ENCODE peak calls at places on chromosomes 6 and 20, in nine cellular contexts. U, O, L, P, M, I, H, G and D are unnamed samples. For H3K4me1 and H3K36me3, the result is how much of the 10 kb centered on the place peaks cover.

GRCh38 chr20:18793625-18794427 is 19.8 kb upstream of the SCP2D1 start:
- DNase-seq in U (peak), O (peak), L (peak), P (peak), M (peak), I (peak), H (peak), G (peak), D (peak)

GRCh38 chr6:54541521-54541920 is 233.3 kb downstream of the TINAG start:
- DNase-seq in U (no peak), O (no peak), L (no peak), P (no peak), M (no peak), I (no peak), H (no peak), G (no peak), D (no peak)

GRCh38 chr6:498795-499231 is 107.3 kb downstream of the IRF4 start:
- DNase-seq in U (no peak), O (peak), L (no peak), P (no peak), M (no peak), I (no peak), H (no peak), G (no peak), D (no peak)

GRCh38 chr6:22526753-22527152 is 42.6 kb upstream of the HDGFL1 start:
- DNase-seq in U (no peak), O (no peak), L (no peak), P (no peak), M (no peak), I (no peak), H (no peak), G (no peak), D (no peak)

GRCh38 chr6:46201701-46202100 is 30.9 kb upstream of the ENPP5 start:
- DNase-seq in U (no peak), O (no peak), L (no peak), P (no peak), M (no peak), I (no peak), H (no peak), G (no peak), D (no peak)

GRCh38 chr6:77123527-77123926 is 339.8 kb downstream of the HTR1B start:
- DNase-seq in U (no peak), O (no peak), L (no peak), P (no peak), M (no peak), I (no peak), H (no peak), G (peak), D (no peak)

GRCh38 chr6:169520104-169520503 is 181.7 kb downstream of the WDR27 start:
- DNase-seq in U (no peak), O (no peak), L (no peak), P (no peak), M (no peak), I (no peak), H (no peak), G (no peak), D (no peak)

GRCh38 chr6:138522611-138523010 is 23.3 kb upstream of the NHSL1 start:
- DNase-seq in U (no peak), O (no peak), L (no peak), P (no peak), M (no peak), I (no peak), H (no peak), G (no peak), D (no peak)

GRCh38 chr6:111038534-111039252 is 48.6 kb upstream of the SLC16A10 start:
- DNase-seq in U (no peak), O (no peak), L (no peak), P (no peak), M (no peak), I (no peak), H (no peak), G (no peak), D (no peak)

GRCh38 chr20:37567671-37568588 is 40.3 kb upstream of the BLCAP start:
- DNase-seq in U (no peak), O (no peak), L (no peak), P (no peak), M (no peak), I (no peak), H (no peak), G (no peak), D (no peak)

GRCh38 chr6:134787261-134787871 is 162.5 kb downstream of the ALDH8A1 start:
- DNase-seq in U (no peak), O (no peak), L (no peak), P (no peak), M (no peak), I (no peak), H (no peak), G (peak), D (no peak)

GRCh38 chr6:47238456-47238995 is 71.2 kb downstream of the TNFRSF21 start:
- DNase-seq in U (no peak), O (no peak), L (no peak), P (no peak), M (no peak), I (no peak), H (no peak), G (no peak), D (no peak)

GRCh38 chr6:131510094-131510493 is 62.9 kb upstream of the ARG1 start:
- DNase-seq in U (no peak), O (peak), L (no peak), P (no peak), M (no peak), I (no peak), H (no peak), G (no peak), D (no peak)

GRCh38 chr6:13383280-13384163 is 55.2 kb upstream of the TBC1D7 start:
- DNase-seq in U (no peak), O (no peak), L (no peak), P (no peak), M (no peak), I (no peak), H (no peak), G (peak), D (no peak)

GRCh38 chr20:63830821-63831593 is at the start of gene ZBTB46:
- DNase-seq in U (peak), O (peak), L (peak), P (no peak), M (no peak), I (peak), H (no peak), G (no peak), D (peak)

GRCh38 chr6:56437171-56437900 is 190.0 kb upstream of the COL21A1 start:
- DNase-seq in U (no peak), O (no peak), L (no peak), P (no peak), M (no peak), I (no peak), H (no peak), G (peak), D (no peak)

GRCh38 chr6:165998072-165998471 is 169.6 kb downstream of the TBXT start:
- DNase-seq in U (no peak), O (no peak), L (no peak), P (no peak), M (no peak), I (no peak), H (no peak), G (no peak), D (no peak)

GRCh38 chr20:19185083-19185482 is 27.4 kb upstream of the SLC24A3 start:
- DNase-seq in U (no peak), O (no peak), L (no peak), P (no peak), M (no peak), I (no peak), H (no peak), G (no peak), D (no peak)

GRCh38 chr20:44068311-44068710 is 118.7 kb downstream of the JPH2 start:
- DNase-seq in U (no peak), O (no peak), L (no peak), P (no peak), M (no peak), I (no peak), H (no peak), G (no peak), D (no peak)

GRCh38 chr6:162388383-162388777 is 339.2 kb downstream of the PRKN start:
- DNase-seq in U (no peak), O (no peak), L (no peak), P (no peak), M (no peak), I (no peak), H (no peak), G (no peak), D (no peak)

GRCh38 chr6:156250593-156250992 is 526.6 kb upstream of the ARID1B start:
- DNase-seq in U (no peak), O (no peak), L (no peak), P (no peak), M (no peak), I (no peak), H (no peak), G (no peak), D (no peak)

GRCh38 chr20:21613512-21613911 is 92.0 kb upstream of the PAX1 start:
- DNase-seq in U (no peak), O (no peak), L (no peak), P (no peak), M (no peak), I (no peak), H (no peak), G (peak), D (peak)

GRCh38 chr6:156718647-156719394 is 58.4 kb upstream of the ARID1B start:
- DNase-seq in U (peak), O (no peak), L (peak), P (no peak), M (peak), I (no peak), H (peak), G (no peak), D (peak)

GRCh38 chr20:53748821-53749402 is 155.3 kb upstream of the ZNF217 start:
- DNase-seq in U (no peak), O (peak), L (no peak), P (no peak), M (no peak), I (no peak), H (no peak), G (peak), D (no peak)

GRCh38 chr6:35240838-35241801 is 18.4 kb upstream of the ZNF76 start:
- DNase-seq in U (peak), O (peak), L (peak), P (peak), M (peak), I (peak), H (peak), G (peak), D (peak)

GRCh38 chr6:3284436-3284876 is 25.7 kb downstream of the PSMG4 start:
- DNase-seq in U (no peak), O (no peak), L (no peak), P (no peak), M (no peak), I (peak), H (peak), G (no peak), D (no peak)

GRCh38 chr6:106547053-106547414 is 82.3 kb downstream of the RTN4IP1 start:
- DNase-seq in U (no peak), O (peak), L (no peak), P (no peak), M (no peak), I (no peak), H (no peak), G (no peak), D (no peak)

GRCh38 chr6:146543211-146543939 is at the start of gene RAB32:
- DNase-seq in U (peak), O (no peak), L (peak), P (no peak), M (peak), I (peak), H (peak), G (peak), D (peak)

GRCh38 chr20:42901689-42902518 is 287.8 kb downstream of the PTPRT start:
- DNase-seq in U (peak), O (no peak), L (peak), P (no peak), M (no peak), I (no peak), H (peak), G (no peak), D (no peak)

DNA sequence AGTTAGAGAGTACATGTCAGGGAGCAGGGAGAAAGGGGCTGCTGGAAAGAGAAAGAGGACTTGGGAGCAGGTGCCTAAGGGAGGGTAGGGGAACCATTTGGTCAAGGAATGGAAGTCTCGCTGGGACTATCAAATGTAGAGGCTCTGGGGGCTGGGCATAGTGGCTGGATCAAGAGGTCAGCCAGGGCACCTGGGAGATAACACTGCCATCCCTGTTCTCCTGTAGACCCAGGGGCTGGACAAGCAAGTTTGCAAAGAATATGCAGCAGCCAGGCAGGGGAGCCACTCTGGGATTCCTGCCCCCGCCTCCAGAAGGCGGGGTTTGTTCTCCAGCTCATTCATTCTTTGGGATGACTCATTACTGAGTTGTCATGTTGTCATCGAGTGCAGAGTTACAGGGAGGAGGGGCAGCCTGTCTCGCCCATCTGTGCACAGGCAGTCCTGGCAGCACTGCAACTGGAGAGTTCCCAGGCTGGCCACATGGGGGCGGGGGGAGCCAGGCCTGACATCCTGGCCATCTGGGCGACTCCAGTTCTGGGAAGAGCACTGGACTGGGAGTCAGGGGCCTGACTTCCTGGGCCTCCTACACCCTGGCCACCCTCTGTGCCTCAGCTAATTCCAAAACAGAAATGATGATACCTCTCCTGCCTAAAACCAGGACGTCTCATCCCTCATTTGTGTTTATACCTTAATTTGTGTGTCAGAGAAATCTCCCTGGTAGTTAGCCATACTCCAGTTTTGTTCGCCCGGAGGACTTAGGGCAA is 28.2 kb upstream of the ZFAND3 start:
- DNase-seq in U (peak), O (peak), L (peak), P (peak), M (peak), I (peak), H (peak), G (peak), D (peak)
- H3K27ac ChIP-seq in U (no peak), O (no peak), L (peak), P (no peak), M (no peak), I (no peak), H (peak), G (no peak), D (no peak)

DNA sequence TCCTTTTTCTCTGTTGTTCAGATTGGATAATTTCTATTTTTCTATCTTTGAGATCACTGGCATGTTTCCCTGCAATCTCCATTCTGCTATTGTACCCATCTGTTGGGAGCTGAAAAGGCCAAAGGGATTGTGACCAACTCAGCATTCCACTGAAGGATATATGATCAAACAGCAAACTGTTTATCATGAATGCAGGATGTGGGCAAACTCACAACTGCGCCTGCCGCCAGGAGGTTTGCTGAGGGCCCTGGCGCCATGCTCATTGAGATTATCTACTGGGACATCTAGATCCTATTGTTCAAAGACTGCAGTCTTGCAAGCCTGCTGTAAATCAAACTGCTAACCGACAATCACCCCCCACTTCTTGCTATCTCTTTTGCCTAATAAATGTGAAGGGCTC is 3.8 kb upstream of the FKBP1A start:
- DNase-seq in U (no peak), O (no peak), L (no peak), P (no peak), M (no peak), I (no peak), H (no peak), G (no peak), D (no peak)
- H3K4me1 ChIP-seq in U (under half), O (under half), L (under half), P (under half), M (under half), I (under half), H (under half), G (under half), D (under half)

GRCh38 chr6:137165375-137166246 is 7.8 kb downstream of the IL22RA2 start:
- DNase-seq in U (no peak), O (peak), L (no peak), P (no peak), M (no peak), I (peak), H (no peak), G (peak), D (peak)
- H3K36me3 ChIP-seq in U (under half), O (under half), L (under half), P (under half), M (under half), I (under half), H (under half), G (under half), D (under half)

DNA sequence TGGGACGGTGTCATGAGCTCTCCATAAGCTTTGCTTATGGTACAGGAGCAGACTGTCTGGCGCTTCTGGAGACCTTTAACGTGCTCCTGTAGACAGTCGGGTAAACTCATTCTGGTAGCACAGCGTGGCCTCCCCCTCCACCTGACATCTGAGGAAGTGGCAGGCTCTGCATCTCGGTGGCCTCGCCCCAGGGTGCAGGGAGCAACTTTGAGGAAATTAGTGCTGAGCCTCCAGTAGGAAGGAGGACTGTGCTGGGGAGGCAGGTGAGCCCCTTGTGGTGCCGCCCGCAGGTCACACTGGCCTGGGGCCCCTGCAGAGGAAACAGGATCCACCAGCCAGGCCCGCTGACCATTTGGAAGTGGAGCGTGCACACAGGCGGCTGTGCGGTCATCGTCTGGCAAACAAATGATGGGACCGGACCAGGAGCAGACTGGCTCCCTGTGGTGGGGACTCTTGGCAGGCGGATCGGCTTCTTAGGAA is 57.9 kb downstream of the SYNJ2 start:
- DNase-seq in U (peak), O (no peak), L (peak), P (no peak), M (peak), I (no peak), H (peak), G (no peak), D (no peak)
- H3K27ac ChIP-seq in U (peak), O (no peak), L (peak), P (no peak), M (peak), I (peak), H (peak), G (no peak), D (no peak)

DNA sequence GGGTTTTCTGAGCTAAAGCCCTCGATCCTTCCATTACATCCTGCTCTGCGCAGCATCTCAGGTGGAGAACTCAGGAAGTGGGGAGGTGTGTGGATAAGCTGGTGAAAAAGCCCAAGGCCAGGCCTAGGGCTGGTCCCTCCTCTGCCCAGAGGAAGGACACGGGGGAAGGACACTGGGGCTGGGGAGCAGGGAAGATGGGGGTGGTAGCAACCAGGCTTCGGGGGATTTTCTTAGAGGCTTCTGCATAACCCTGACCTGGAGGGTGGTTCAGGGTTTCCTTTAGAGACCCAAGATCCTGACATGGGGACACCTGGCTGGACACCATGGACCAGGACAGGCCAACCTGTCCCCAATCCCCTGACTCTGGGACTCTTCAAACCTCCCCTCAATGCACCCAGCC is 37.9 kb downstream of the SUN5 start:
- DNase-seq in U (no peak), O (no peak), L (no peak), P (no peak), M (no peak), I (no peak), H (peak), G (no peak), D (peak)
- H3K4me1 ChIP-seq in U (under half), O (under half), L (under half), P (half or more), M (under half), I (under half), H (under half), G (under half), D (under half)

DNA sequence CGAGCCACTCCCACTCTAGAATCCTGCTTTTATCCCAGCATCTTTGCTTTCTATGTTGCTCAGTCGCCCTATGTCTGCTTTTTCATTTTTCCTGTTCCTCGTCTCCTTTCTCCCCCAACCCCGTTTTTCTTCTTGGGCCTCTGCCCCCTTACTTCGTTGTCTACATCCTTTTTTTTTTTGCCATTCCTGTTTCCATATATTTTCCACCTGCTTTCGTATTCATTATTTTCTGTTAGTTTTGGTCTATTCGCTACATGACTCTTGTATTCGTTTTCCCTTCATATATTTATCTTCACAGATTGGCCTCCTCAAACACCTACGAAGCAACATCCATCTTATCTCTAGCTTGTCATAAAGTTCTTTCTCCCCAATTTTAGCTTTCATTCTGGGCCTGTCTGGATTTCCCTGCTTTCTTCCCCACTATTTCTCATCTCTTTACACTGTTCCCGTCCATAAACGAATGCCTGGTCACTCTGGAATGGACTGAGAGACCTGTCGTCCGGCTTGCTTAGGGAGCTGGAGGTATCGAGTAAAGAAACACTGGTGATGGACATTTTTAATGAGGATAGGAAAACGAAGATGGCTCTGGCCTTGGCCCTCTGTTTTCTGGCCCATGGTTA is 915 bp downstream of the PRRC2A start:
- DNase-seq in U (no peak), O (no peak), L (no peak), P (no peak), M (no peak), I (no peak), H (no peak), G (no peak), D (no peak)
- H3K36me3 ChIP-seq in U (under half), O (half or more), L (under half), P (under half), M (under half), I (under half), H (under half), G (under half), D (under half)

GRCh38 chr6:7569082-7569481 is 20.9 kb upstream of the SNRNP48 start:
- DNase-seq in U (no peak), O (no peak), L (no peak), P (no peak), M (no peak), I (no peak), H (no peak), G (no peak), D (no peak)
- H3K27ac ChIP-seq in U (no peak), O (no peak), L (no peak), P (no peak), M (no peak), I (no peak), H (no peak), G (no peak), D (no peak)

GRCh38 chr20:49682798-49683197 is 30.9 kb downstream of the B4GALT5 start:
- DNase-seq in U (no peak), O (no peak), L (no peak), P (no peak), M (no peak), I (no peak), H (no peak), G (no peak), D (no peak)
- H3K4me1 ChIP-seq in U (half or more), O (under half), L (half or more), P (under half), M (under half), I (under half), H (half or more), G (under half), D (half or more)